ENCODE peak calls at places on chromosomes 3 and 15, in ten cellular contexts. J, B, E, L, U, O, Z, X, M and Q are unnamed samples.

GRCh38 chr3:40951636-40952035 is 247.7 kb upstream of the CTNNB1 start:
- DNase-seq in J (no peak), B (no peak), E (no peak), L (no peak), U (no peak), O (no peak), Z (no peak), X (no peak), M (no peak), Q (no peak)

GRCh38 chr3:134600685-134601502 is 49.9 kb downstream of the KY start:
- DNase-seq in J (peak), B (peak), E (peak), L (no peak), U (peak), O (peak), Z (peak), X (peak), M (no peak), Q (peak)

GRCh38 chr3:15708882-15709677 is 88.7 kb downstream of the ANKRD28 start:
- DNase-seq in J (no peak), B (no peak), E (no peak), L (no peak), U (no peak), O (no peak), Z (no peak), X (no peak), M (no peak), Q (no peak)

GRCh38 chr15:31373970-31374369 is 47.3 kb downstream of the KLF13 start:
- DNase-seq in J (no peak), B (no peak), E (no peak), L (no peak), U (no peak), O (no peak), Z (no peak), X (no peak), M (no peak), Q (no peak)

GRCh38 chr3:171187706-171188290 is 161.3 kb upstream of the SLC2A2 start:
- DNase-seq in J (no peak), B (peak), E (no peak), L (no peak), U (peak), O (peak), Z (no peak), X (no peak), M (no peak), Q (no peak)

GRCh38 chr3:63724987-63725386 is 72.5 kb downstream of the SNTN start:
- DNase-seq in J (no peak), B (no peak), E (no peak), L (no peak), U (no peak), O (no peak), Z (no peak), X (no peak), M (no peak), Q (no peak)

GRCh38 chr3:4751057-4752051 is 227.9 kb upstream of the BHLHE40 start:
- DNase-seq in J (peak), B (no peak), E (no peak), L (no peak), U (peak), O (peak), Z (no peak), X (no peak), M (no peak), Q (no peak)

GRCh38 chr3:176581589-176581988 is 615.7 kb downstream of the TBL1XR1 start:
- DNase-seq in J (no peak), B (no peak), E (no peak), L (no peak), U (no peak), O (no peak), Z (no peak), X (no peak), M (no peak), Q (no peak)

GRCh38 chr3:173553635-173554280 is 156.2 kb downstream of the NLGN1 start:
- DNase-seq in J (no peak), B (peak), E (no peak), L (no peak), U (no peak), O (peak), Z (no peak), X (no peak), M (no peak), Q (no peak)

GRCh38 chr15:31311735-31312134 is 14.9 kb upstream of the KLF13 start:
- DNase-seq in J (no peak), B (no peak), E (no peak), L (no peak), U (no peak), O (no peak), Z (peak), X (no peak), M (no peak), Q (no peak)

GRCh38 chr3:127158614-127159221 is 34.2 kb upstream of the PRR23E start:
- DNase-seq in J (no peak), B (peak), E (no peak), L (peak), U (no peak), O (peak), Z (no peak), X (no peak), M (no peak), Q (no peak)

GRCh38 chr3:129485681-129486056 is 42.8 kb upstream of the RHO start:
- DNase-seq in J (peak), B (no peak), E (peak), L (peak), U (no peak), O (peak), Z (peak), X (peak), M (peak), Q (peak)

GRCh38 chr15:45704329-45705249 is 69.8 kb downstream of the SQOR start:
- DNase-seq in J (peak), B (peak), E (no peak), L (no peak), U (peak), O (no peak), Z (peak), X (peak), M (no peak), Q (peak)

GRCh38 chr3:73707772-73708171 is 83.0 kb upstream of the PDZRN3 start:
- DNase-seq in J (no peak), B (no peak), E (no peak), L (no peak), U (no peak), O (no peak), Z (no peak), X (no peak), M (no peak), Q (no peak)

GRCh38 chr3:170470063-170471006 is 51.7 kb downstream of the CLDN11 start:
- DNase-seq in J (no peak), B (no peak), E (no peak), L (no peak), U (no peak), O (no peak), Z (no peak), X (no peak), M (no peak), Q (no peak)

GRCh38 chr3:119331661-119332060 is 37.5 kb downstream of the ARHGAP31 start:
- DNase-seq in J (no peak), B (no peak), E (no peak), L (no peak), U (no peak), O (peak), Z (no peak), X (no peak), M (no peak), Q (no peak)

GRCh38 chr15:29569533-29570092 is 252.7 kb downstream of the TJP1 start:
- DNase-seq in J (no peak), B (peak), E (no peak), L (no peak), U (no peak), O (no peak), Z (no peak), X (no peak), M (no peak), Q (no peak)

GRCh38 chr3:11847607-11848006 is 922 bp upstream of the TAMM41 start:
- DNase-seq in J (no peak), B (no peak), E (no peak), L (no peak), U (peak), O (peak), Z (no peak), X (no peak), M (no peak), Q (no peak)

GRCh38 chr15:42728975-42729374 is 8.0 kb downstream of the CDAN1 start:
- DNase-seq in J (no peak), B (no peak), E (no peak), L (no peak), U (no peak), O (no peak), Z (no peak), X (no peak), M (no peak), Q (no peak)

GRCh38 chr15:68211656-68212320 is 6.7 kb upstream of the CALML4 start:
- DNase-seq in J (no peak), B (no peak), E (no peak), L (peak), U (no peak), O (no peak), Z (peak), X (no peak), M (peak), Q (no peak)

GRCh38 chr3:71133874-71134273 is 449.7 kb downstream of the FOXP1 start:
- DNase-seq in J (no peak), B (no peak), E (no peak), L (no peak), U (no peak), O (no peak), Z (no peak), X (no peak), M (no peak), Q (no peak)

GRCh38 chr15:25709437-25710159 is 153.5 kb downstream of the ATP10A start:
- DNase-seq in J (no peak), B (no peak), E (no peak), L (peak), U (no peak), O (no peak), Z (no peak), X (no peak), M (no peak), Q (no peak)

GRCh38 chr15:58269455-58270414 is 131.6 kb downstream of the AQP9 start:
- DNase-seq in J (no peak), B (peak), E (no peak), L (no peak), U (peak), O (peak), Z (peak), X (peak), M (no peak), Q (no peak)

GRCh38 chr3:141797167-141797773 is 34.1 kb downstream of the GRK7 start:
- DNase-seq in J (peak), B (peak), E (peak), L (peak), U (peak), O (no peak), Z (peak), X (peak), M (peak), Q (peak)

GRCh38 chr3:114551770-114552526 is 258.1 kb downstream of the TIGIT start:
- DNase-seq in J (no peak), B (no peak), E (no peak), L (no peak), U (no peak), O (peak), Z (no peak), X (no peak), M (no peak), Q (no peak)

GRCh38 chr15:31080618-31081017 is 20.9 kb downstream of the TRPM1 start:
- DNase-seq in J (peak), B (peak), E (peak), L (no peak), U (no peak), O (no peak), Z (peak), X (peak), M (no peak), Q (peak)

GRCh38 chr15:59847925-59848415 is 156.1 kb upstream of the FOXB1 start:
- DNase-seq in J (no peak), B (no peak), E (no peak), L (no peak), U (no peak), O (no peak), Z (no peak), X (no peak), M (no peak), Q (no peak)

GRCh38 chr15:101258238-101259144 is 6.6 kb upstream of the CHSY1 start:
- DNase-seq in J (peak), B (no peak), E (peak), L (no peak), U (peak), O (peak), Z (no peak), X (peak), M (no peak), Q (peak)

GRCh38 chr3:129686941-129687340 is 80.5 kb upstream of the PLXND1 start:
- DNase-seq in J (no peak), B (no peak), E (no peak), L (no peak), U (no peak), O (peak), Z (no peak), X (no peak), M (no peak), Q (no peak)

GRCh38 chr3:30605005-30605404 is 1.4 kb upstream of the TGFBR2 start:
- DNase-seq in J (no peak), B (no peak), E (no peak), L (no peak), U (no peak), O (no peak), Z (no peak), X (no peak), M (no peak), Q (no peak)

GRCh38 chr3:30606301-30607031 is at the start of gene TGFBR2:
- DNase-seq in J (peak), B (peak), E (peak), L (peak), U (peak), O (peak), Z (peak), X (peak), M (peak), Q (peak)

GRCh38 chr3:30604566-30604965 is 1.8 kb upstream of the TGFBR2 start:
- DNase-seq in J (no peak), B (no peak), E (no peak), L (no peak), U (no peak), O (no peak), Z (no peak), X (no peak), M (no peak), Q (no peak)

GRCh38 chr3:30607032-30607833 is 832 bp downstream of the TGFBR2 start:
- DNase-seq in J (peak), B (peak), E (peak), L (peak), U (peak), O (peak), Z (peak), X (peak), M (peak), Q (peak)

GRCh38 chr3:30605706-30606300 is 598 bp upstream of the TGFBR2 start:
- DNase-seq in J (no peak), B (no peak), E (no peak), L (no peak), U (no peak), O (peak), Z (no peak), X (no peak), M (no peak), Q (no peak)
- H3K4me3 ChIP-seq in J (peak), B (peak), E (peak), L (peak), U (peak), O (peak), Z (peak), X (peak), M (peak), Q (peak)

GRCh38 chr3:143081365-143081764 is 38.2 kb upstream of the CHST2 start:
- DNase-seq in J (no peak), B (no peak), E (no peak), L (no peak), U (no peak), O (no peak), Z (no peak), X (no peak), M (no peak), Q (no peak)
- H3K27ac ChIP-seq in J (no peak), B (no peak), E (no peak), L (no peak), U (no peak), O (no peak), Z (no peak), X (no peak), M (no peak), Q (no peak)

DNA sequence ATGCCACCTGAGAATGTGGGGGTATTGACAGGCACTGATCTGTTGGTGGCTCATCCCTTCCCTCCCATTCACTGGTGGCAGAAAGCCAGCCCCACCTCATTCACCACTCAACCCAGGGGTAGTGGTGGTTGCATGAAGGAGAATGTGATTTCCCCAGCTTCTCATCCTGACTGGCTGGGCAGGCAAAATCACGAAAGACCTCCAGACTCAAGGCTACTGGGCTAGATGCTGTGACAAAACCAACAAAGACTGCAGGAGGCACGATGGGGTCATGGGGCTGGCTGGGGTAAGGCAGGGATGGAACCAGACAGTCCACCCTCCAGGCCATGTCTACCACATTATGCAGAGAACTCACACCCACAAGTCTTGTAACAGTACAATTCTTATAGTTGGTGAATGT is 33.9 kb downstream of the FSTL1 start:
- DNase-seq in J (no peak), B (no peak), E (no peak), L (no peak), U (no peak), O (no peak), Z (no peak), X (no peak), M (no peak), Q (no peak)
- H3K4me3 ChIP-seq in J (peak), B (peak), E (no peak), L (no peak), U (no peak), O (no peak), Z (no peak), X (no peak), M (peak), Q (peak)

GRCh38 chr15:48393650-48394049 is 62.4 kb downstream of the DUT start:
- DNase-seq in J (no peak), B (no peak), E (no peak), L (peak), U (no peak), O (no peak), Z (no peak), X (peak), M (no peak), Q (no peak)

GRCh38 chr15:48389701-48390143 is 58.5 kb downstream of the DUT start:
- DNase-seq in J (no peak), B (no peak), E (no peak), L (no peak), U (no peak), O (peak), Z (no peak), X (no peak), M (no peak), Q (no peak)

GRCh38 chr15:48392356-48392755 is 61.1 kb downstream of the DUT start:
- DNase-seq in J (peak), B (no peak), E (no peak), L (peak), U (no peak), O (no peak), Z (no peak), X (peak), M (peak), Q (peak)

GRCh38 chr15:48394172-48394571 is 62.9 kb downstream of the DUT start:
- DNase-seq in J (no peak), B (no peak), E (no peak), L (peak), U (no peak), O (no peak), Z (no peak), X (no peak), M (no peak), Q (peak)

DNA sequence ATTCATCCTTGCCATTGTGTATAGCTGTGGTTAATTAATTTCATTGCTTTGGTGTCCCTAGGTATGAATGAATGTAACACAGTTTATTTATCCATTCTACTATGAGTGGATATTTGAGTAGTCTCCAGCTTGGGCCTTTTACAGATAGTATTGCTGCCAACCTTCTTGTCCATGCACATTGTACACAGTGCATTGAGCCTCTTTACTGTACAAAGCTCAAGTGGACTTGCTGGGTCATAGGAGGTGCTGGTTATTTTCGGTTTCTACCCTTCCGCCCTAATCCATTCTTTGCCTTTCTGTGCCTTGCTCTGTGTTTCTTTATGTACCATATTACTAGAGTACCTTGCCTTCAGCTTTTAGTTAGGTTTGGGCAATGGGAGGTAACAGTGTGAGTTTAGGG is 60.7 kb downstream of the DUT start:
- DNase-seq in J (no peak), B (no peak), E (no peak), L (no peak), U (no peak), O (no peak), Z (no peak), X (no peak), M (no peak), Q (no peak)
- H3K27ac ChIP-seq in J (peak), B (no peak), E (no peak), L (peak), U (no peak), O (no peak), Z (no peak), X (peak), M (peak), Q (no peak)

DNA sequence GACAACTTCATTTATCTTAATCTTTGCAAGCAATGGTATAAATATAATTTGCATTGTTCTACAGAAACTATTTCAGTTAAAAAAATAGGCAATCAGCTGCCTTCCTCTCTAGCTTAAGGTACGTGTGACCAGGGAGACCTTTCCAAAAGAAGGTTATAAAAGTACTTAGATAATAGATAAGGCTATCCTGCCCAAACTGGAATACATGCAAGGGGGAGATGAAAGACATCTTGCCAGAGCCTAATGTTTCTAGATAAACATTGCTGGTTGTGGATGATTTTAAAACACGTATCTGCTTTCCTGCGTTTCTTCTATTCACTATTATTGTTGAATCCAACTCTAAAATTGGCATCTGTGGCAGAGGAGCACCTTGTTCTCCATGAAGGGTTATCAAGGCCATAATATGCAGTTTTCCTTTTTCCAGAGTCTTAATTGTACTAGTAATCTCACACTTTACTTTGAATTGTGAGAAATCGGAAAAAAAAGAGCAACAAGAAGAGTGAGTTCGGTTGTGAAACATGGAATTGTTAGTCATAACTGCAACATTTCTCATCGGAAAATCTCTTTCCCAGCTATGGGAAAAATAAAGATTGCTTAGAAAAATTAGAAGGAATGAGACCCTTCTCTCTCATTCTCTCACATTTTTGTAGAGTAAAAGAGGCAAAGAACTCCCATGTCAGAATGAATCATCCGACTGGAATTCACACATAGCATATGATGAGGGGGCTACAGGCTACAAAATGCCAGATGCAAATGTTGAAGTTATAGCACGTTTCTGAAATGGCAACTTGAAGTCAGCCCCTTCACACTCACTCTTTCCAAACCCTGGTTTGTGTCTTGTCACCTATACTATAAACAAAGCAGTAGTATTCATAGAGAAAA is 936.1 kb upstream of the NR2F2 start:
- DNase-seq in J (no peak), B (no peak), E (no peak), L (no peak), U (no peak), O (no peak), Z (no peak), X (no peak), M (no peak), Q (no peak)
- H3K4me3 ChIP-seq in J (no peak), B (no peak), E (no peak), L (peak), U (no peak), O (no peak), Z (no peak), X (no peak), M (no peak), Q (no peak)